ENCODE peak calls at places on chromosomes 11 and 22, in ten cellular contexts. O is OCI-LY7, I is WERI-Rb-1, V is adrenal gland, W is pancreas, K is H1, L is prostate gland, A is uterus, S is mammary epithelial cell, Q is K562. G is an unnamed sample. For H3K36me3, the result is how much of the 10 kb centered on the place peaks cover.

GRCh38 chr11:64970731-64971151 is 1.2 kb downstream of the MAJIN start:
- DNase-seq in Q (no peak), O (peak), L (no peak), K (no peak), I (no peak), V (no peak), A (no peak), W (no peak), S (peak), G (no peak)

GRCh38 chr22:19874307-19875060 is 19.8 kb upstream of the GNB1L start:
- DNase-seq in W (no peak), L (peak), A (peak), I (peak), S (peak), Q (no peak), K (no peak), V (no peak), O (no peak), G (no peak)

GRCh38 chr22:28479912-28480311 is 199.7 kb downstream of the TTC28 start:
- DNase-seq in I (no peak), S (no peak), W (no peak), O (no peak), K (no peak), L (no peak), Q (no peak), V (no peak), A (no peak), G (no peak)

GRCh38 chr11:9118277-9118676 is 26.9 kb upstream of the SCUBE2 start:
- DNase-seq in A (no peak), W (no peak), L (no peak), V (no peak), I (no peak), K (no peak), O (no peak), Q (no peak), S (no peak), G (no peak)

GRCh38 chr11:119193626-119194025 is 8.4 kb downstream of the NHERF4 start:
- DNase-seq in L (no peak), I (no peak), O (no peak), A (no peak), S (no peak), V (no peak), W (no peak), Q (no peak), K (no peak), G (no peak)

GRCh38 chr11:108680267-108680666 is 15.4 kb downstream of the DDX10 start:
- DNase-seq in W (no peak), S (no peak), Q (no peak), K (no peak), L (no peak), O (no peak), A (no peak), V (no peak), I (no peak), G (no peak)

GRCh38 chr11:92865352-92865751 is 104.1 kb upstream of the MTNR1B start:
- DNase-seq in V (peak), S (peak), W (no peak), L (no peak), I (no peak), Q (no peak), O (no peak), A (no peak), K (no peak), G (no peak)

GRCh38 chr22:29115682-29116313 is 43.0 kb downstream of the KREMEN1 start:
- DNase-seq in Q (no peak), L (no peak), O (no peak), K (no peak), S (no peak), I (no peak), A (no peak), V (no peak), W (no peak), G (no peak)

GRCh38 chr11:69645801-69646492 is 5.0 kb downstream of the CCND1 start:
- DNase-seq in K (no peak), V (peak), A (no peak), W (no peak), L (no peak), I (no peak), S (no peak), Q (no peak), O (no peak), G (no peak)

GRCh38 chr11:63512816-63513215 is 6.9 kb downstream of the LGALS12 start:
- DNase-seq in K (no peak), O (no peak), Q (no peak), W (no peak), L (no peak), A (no peak), V (no peak), I (no peak), S (no peak), G (no peak)

GRCh38 chr11:63508745-63509144 is 2.9 kb downstream of the LGALS12 start:
- DNase-seq in Q (no peak), I (no peak), K (no peak), A (no peak), V (no peak), W (no peak), O (no peak), S (no peak), L (no peak), G (no peak)

GRCh38 chr11:63511349-63511748 is 5.5 kb downstream of the LGALS12 start:
- DNase-seq in O (no peak), S (no peak), L (no peak), V (no peak), I (no peak), Q (no peak), K (no peak), A (no peak), W (no peak), G (no peak)

GRCh38 chr11:63508009-63508408 is 2.1 kb downstream of the LGALS12 start:
- DNase-seq in K (peak), Q (peak), L (no peak), O (peak), W (peak), V (peak), S (no peak), A (no peak), I (peak), G (peak)

DNA sequence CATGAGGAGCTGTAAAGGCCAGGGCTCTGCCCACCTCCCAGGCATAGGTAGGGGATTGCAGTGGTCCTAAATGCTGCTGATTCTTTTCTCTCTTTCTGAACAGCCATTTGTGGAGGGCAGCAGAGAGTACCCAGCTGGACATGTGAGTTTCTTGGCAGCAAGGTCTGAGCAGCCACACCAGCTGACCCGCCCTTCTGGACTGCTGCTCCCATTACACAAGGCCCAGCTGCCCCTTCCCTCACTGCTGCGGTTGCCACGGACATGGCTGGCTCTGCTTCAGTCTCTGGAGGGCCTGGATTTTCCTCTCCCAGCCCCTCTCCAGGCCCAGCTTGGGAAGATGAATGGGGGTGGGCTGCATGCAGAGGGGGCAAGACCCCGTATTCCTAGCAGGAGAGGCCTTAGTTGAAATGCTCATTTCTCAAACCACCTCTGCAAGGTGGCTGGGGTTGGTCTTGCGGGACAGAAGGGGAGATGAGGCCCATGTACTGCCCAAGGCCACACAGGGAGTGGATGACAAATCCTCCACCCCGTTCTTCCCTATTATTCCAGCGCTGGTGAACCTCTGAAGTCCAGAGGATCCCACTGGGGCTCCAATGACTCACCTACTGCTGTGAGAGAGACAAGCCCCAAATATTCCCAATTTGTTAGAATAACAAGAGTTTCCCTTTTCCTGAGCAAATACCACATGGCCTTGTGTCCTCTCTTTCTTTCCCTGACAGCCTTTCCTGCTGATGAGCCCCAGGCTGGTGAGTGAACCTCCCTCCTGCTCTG is 4.7 kb downstream of the LGALS12 start:
- DNase-seq in K (no peak), V (peak), S (no peak), L (no peak), O (no peak), W (no peak), Q (no peak), A (no peak), I (no peak), G (no peak)
- H3K36me3 ChIP-seq in K (under half), V (under half), S (under half), L (under half), O (under half), W (under half), Q (under half), A (under half), I (under half), G (under half)

GRCh38 chr11:2904153-2905052 is 18.8 kb upstream of the CDKN1C start:
- DNase-seq in O (no peak), W (no peak), K (no peak), A (no peak), S (no peak), Q (no peak), I (no peak), L (no peak), V (no peak), G (no peak)

GRCh38 chr11:2903672-2904011 is 18.1 kb upstream of the CDKN1C start:
- DNase-seq in S (no peak), O (no peak), A (no peak), I (no peak), K (no peak), V (no peak), W (no peak), L (no peak), Q (no peak), G (no peak)

GRCh38 chr11:2901196-2901796 is 15.7 kb upstream of the CDKN1C start:
- DNase-seq in S (no peak), L (no peak), A (no peak), W (no peak), Q (no peak), I (no peak), V (no peak), K (no peak), O (no peak), G (no peak)

GRCh38 chr11:2901854-2902783 is 16.5 kb upstream of the CDKN1C start:
- DNase-seq in W (peak), O (peak), A (peak), L (peak), K (peak), Q (peak), V (peak), S (peak), I (peak), G (peak)

DNA sequence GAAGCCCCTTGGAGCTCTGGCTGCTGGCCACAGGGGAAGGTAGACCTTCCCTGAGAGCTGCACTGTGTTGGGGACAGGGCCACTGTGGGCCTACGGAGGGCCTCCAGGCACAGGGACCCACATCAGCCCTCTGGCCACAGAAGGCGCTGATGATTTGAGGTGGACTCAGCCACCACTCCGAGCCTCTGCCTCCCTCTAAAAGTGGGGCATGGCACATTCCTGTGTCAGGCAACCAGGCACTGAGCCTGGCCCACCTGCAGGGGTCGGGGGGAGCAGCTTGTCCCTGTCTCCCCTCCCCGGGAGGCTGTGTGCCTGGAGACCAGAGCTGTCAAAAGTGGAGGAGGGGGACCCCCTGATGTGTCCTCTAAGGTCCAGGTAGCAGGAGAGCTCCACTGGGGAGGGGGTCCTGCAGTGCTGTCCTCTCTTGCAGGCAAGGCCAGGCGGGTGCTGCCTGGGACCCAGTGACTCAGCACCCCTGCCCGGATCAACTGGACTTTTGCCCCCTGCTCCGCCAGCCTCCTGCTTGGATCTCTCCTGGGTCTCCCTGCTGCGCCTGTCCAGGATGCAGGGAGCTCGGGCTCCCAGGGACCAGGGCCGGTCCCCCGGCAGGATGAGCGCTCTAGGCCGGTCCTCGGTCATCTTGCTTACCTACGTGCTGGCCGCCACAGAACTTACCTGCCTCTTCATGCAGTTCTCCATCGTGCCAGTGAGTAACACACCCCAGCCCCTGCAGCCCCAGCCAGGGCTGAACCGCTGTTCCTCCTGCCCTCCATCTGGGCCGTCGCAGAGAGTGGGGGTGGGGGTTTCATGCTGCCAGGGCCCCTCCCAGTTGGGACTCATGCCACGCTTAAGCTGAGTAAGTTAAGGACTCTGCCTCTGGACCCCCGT is 17.5 kb upstream of the CDKN1C start:
- DNase-seq in K (no peak), A (no peak), Q (no peak), W (no peak), V (no peak), I (no peak), L (no peak), O (no peak), S (no peak), G (no peak)
- H3K27ac ChIP-seq in K (no peak), A (no peak), Q (peak), W (no peak), V (no peak), I (no peak), L (peak), O (no peak), S (peak), G (peak)

DNA sequence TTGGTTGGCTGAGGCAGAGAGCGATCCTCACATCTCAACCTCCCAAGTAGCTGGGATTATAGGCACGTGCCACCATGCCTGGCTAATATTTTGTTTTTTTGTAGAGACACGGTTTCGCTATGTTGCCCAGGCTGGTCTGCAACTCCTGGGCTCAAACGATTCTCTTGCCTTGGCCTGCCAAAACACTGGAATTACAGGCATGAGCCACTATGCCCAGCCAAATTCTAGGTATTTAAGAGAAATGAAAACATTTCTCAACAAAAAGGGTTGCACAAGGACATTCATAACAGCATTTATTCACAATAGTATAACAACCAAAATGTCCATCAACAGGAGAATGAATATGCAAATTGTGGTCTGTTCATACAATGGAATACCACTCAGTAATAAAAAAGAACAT is 31.7 kb upstream of the RBX1 start:
- DNase-seq in W (no peak), O (no peak), Q (no peak), K (no peak), I (no peak), S (no peak), V (no peak), L (no peak), A (no peak), G (no peak)
- H3K36me3 ChIP-seq in W (under half), O (under half), Q (under half), K (under half), I (under half), S (under half), V (under half), L (under half), A (under half), G (under half)

DNA sequence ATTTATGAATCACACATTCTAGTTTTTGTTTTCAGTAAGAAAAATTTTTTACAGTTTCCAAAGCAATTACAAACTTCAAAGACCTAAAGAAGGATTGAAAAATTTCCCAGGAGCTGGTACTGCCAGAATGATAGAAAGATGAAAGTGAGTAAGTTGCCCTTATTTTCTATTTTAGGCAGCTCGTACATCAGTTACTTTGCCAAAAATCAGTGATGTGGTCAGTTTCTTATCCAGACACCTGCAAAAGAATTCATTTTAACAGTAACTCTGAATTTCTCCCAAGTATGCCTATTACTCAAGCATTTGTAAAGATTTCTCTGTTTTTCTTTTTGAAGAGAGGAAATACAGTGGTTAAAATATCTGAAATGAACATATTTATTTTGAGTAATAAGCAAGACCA is 976.3 kb upstream of the RAG2 start:
- DNase-seq in O (no peak), I (no peak), V (no peak), L (no peak), Q (no peak), W (no peak), A (no peak), S (no peak), K (no peak), G (no peak)
- H3K27ac ChIP-seq in O (no peak), I (no peak), V (no peak), L (no peak), Q (no peak), W (no peak), A (no peak), S (no peak), K (no peak), G (no peak)

GRCh38 chr11:73397468-73398131 is 21.4 kb downstream of the RELT start:
- DNase-seq in Q (no peak), O (no peak), V (no peak), K (no peak), A (no peak), S (no peak), I (no peak), L (no peak), W (no peak), G (no peak)

GRCh38 chr11:73395297-73396208 is 19.4 kb downstream of the RELT start:
- DNase-seq in S (no peak), V (no peak), A (no peak), Q (no peak), K (no peak), W (no peak), I (no peak), O (no peak), L (no peak), G (no peak)

GRCh38 chr11:73394416-73395296 is 18.5 kb downstream of the RELT start:
- DNase-seq in S (no peak), L (no peak), V (no peak), Q (no peak), W (no peak), K (no peak), O (no peak), A (no peak), I (no peak), G (no peak)

GRCh38 chr11:73396985-73397384 is 20.8 kb downstream of the RELT start:
- DNase-seq in S (no peak), L (no peak), O (no peak), K (no peak), A (no peak), W (no peak), I (no peak), V (no peak), Q (no peak), G (no peak)

DNA sequence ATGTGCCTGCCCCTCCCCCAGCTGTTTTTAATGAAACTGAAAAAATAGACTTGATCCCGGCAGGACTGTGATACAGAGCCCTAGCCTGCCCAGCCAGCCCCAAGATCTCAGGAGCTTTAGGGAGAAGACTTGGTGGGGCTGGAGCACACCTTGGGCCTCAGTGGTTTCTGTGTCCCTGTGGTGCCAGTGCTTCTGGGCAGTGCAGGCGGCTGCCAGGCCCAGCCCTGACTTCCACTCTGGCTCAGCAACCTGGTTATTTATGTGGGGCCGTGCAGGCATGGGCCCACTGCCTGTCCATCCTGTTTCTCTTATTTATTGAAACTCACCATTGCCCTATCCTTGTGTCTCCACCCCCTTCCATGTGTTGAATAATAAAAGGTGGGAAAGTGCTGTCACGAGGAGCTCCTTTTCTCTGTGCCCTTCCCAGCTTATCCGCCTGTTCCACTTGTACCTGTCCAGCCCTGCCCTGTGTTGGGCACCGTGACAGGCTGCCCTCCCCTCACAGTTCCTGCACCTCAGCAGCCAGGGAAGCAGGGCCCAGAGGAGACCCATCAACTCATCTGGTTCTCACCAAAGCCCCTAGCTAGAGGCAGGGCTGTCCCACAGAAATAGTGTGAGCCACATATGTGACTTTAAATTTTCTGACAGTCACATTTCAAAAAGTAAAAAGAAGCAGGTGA is 20.2 kb downstream of the RELT start:
- DNase-seq in V (no peak), L (no peak), O (no peak), A (no peak), Q (no peak), I (no peak), K (no peak), S (no peak), W (no peak), G (no peak)
- H3K36me3 ChIP-seq in V (under half), L (under half), O (under half), A (under half), Q (half or more), I (under half), K (under half), S (under half), W (under half), G (half or more)

GRCh38 chr22:23166038-23166831 is 14.1 kb upstream of the BCR start:
- DNase-seq in S (no peak), W (no peak), L (no peak), O (no peak), I (no peak), A (no peak), K (no peak), V (no peak), Q (no peak), G (no peak)
- H3K27ac ChIP-seq in S (no peak), W (no peak), L (no peak), O (no peak), I (no peak), A (no peak), K (no peak), V (no peak), Q (no peak), G (no peak)

DNA sequence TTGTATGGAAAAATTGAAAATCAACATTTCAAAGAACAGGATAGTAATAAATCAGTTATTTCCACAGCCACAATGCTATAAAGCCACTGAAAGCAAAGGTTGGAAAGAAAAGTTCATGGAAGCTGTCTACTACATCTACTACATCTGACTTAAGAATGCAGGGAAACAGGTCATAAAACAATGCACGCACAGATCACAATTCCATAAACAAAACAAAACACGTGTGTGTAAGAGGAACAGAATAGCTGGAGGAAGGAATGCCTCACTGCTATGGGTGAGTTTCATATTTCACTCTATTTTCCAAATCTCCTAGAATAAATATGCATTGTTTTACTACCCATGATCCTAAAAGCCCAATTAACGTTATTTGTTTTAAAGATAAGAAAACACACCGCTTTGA is 66.3 kb downstream of the NCAPD3 start:
- DNase-seq in L (no peak), I (no peak), O (no peak), K (no peak), V (no peak), W (no peak), A (no peak), S (no peak), Q (no peak), G (no peak)
- H3K36me3 ChIP-seq in L (under half), I (half or more), O (half or more), K (half or more), V (under half), W (under half), A (under half), S (under half), Q (half or more), G (half or more)

G was measured in DND-41.